ENCODE peak calls at places on chromosomes 11 and 22, in ten cellular contexts. U is T-helper 1 cell; Z is mucosa of gallbladder; P is amygdala; F is hepatocyte; X is CD4-positive, alpha-beta T cell; B is lung; J is T follicular helper cell; A is KBM-7; G is NCI-H1417. M is an unnamed sample.

GRCh38 chr22:32583921-32584335 is 109.3 kb downstream of the FBXO7 start:
- DNase-seq in U (no peak), Z (peak), P (no peak), F (no peak), X (no peak), B (no peak), J (no peak), A (no peak), G (no peak), M (no peak)

GRCh38 chr11:111565111-111565720 is 24.7 kb downstream of the LAYN start:
- DNase-seq in U (peak), Z (peak), P (no peak), F (peak), X (peak), B (peak), J (peak), A (peak), G (peak), M (peak)

GRCh38 chr11:69303427-69303826 is 9.5 kb downstream of the MYEOV start:
- DNase-seq in U (no peak), Z (no peak), P (no peak), F (no peak), X (no peak), B (no peak), J (no peak), A (no peak), G (no peak), M (no peak)

GRCh38 chr22:43796567-43796966 is 15.5 kb downstream of the EFCAB6 start:
- DNase-seq in U (no peak), Z (no peak), P (no peak), F (peak), X (no peak), B (no peak), J (no peak), A (peak), G (no peak), M (no peak)

GRCh38 chr22:37483594-37484114 is 2.5 kb downstream of the MFNG start:
- DNase-seq in U (no peak), Z (no peak), P (no peak), F (no peak), X (no peak), B (no peak), J (no peak), A (peak), G (peak), M (no peak)

GRCh38 chr11:132911186-132911585 is 621.1 kb downstream of the OPCML start:
- DNase-seq in U (no peak), Z (peak), P (no peak), F (peak), X (no peak), B (no peak), J (no peak), A (no peak), G (no peak), M (no peak)

GRCh38 chr11:33997473-33998347 is 53.8 kb upstream of the CAPRIN1 start:
- DNase-seq in U (no peak), Z (no peak), P (no peak), F (no peak), X (no peak), B (no peak), J (no peak), A (no peak), G (peak), M (no peak)

GRCh38 chr22:39253427-39254070 is 8.8 kb upstream of the PDGFB start:
- DNase-seq in U (peak), Z (peak), P (no peak), F (peak), X (no peak), B (no peak), J (no peak), A (no peak), G (peak), M (peak)

GRCh38 chr22:20217563-20217962 is 50.6 kb downstream of the RTN4R start:
- DNase-seq in U (no peak), Z (no peak), P (no peak), F (no peak), X (no peak), B (no peak), J (no peak), A (no peak), G (no peak), M (no peak)

GRCh38 chr22:23984430-23984829 is 4.5 kb downstream of the GSTT2 start:
- DNase-seq in U (peak), Z (peak), P (no peak), F (no peak), X (no peak), B (peak), J (peak), A (peak), G (no peak), M (no peak)

GRCh38 chr11:19929655-19930054 is 217.0 kb downstream of the NAV2 start:
- DNase-seq in U (no peak), Z (no peak), P (no peak), F (no peak), X (no peak), B (no peak), J (no peak), A (no peak), G (no peak), M (no peak)

GRCh38 chr11:107271425-107271824 is 186.2 kb downstream of the CWF19L2 start:
- DNase-seq in U (no peak), Z (no peak), P (no peak), F (no peak), X (no peak), B (no peak), J (no peak), A (no peak), G (no peak), M (no peak)

GRCh38 chr11:1226981-1227550 is 4.2 kb downstream of the MUC5B start:
- DNase-seq in U (no peak), Z (no peak), P (no peak), F (no peak), X (no peak), B (no peak), J (no peak), A (no peak), G (no peak), M (no peak)

GRCh38 chr11:7637447-7638157 is 35.7 kb downstream of the CYB5R2 start:
- DNase-seq in U (no peak), Z (peak), P (no peak), F (no peak), X (no peak), B (no peak), J (no peak), A (no peak), G (no peak), M (no peak)

GRCh38 chr11:8285228-8285627 is 21.6 kb upstream of the LMO1 start:
- DNase-seq in U (no peak), Z (no peak), P (no peak), F (no peak), X (no peak), B (no peak), J (no peak), A (no peak), G (no peak), M (no peak)

GRCh38 chr11:121829159-121829643 is 286.8 kb downstream of the BLID start:
- DNase-seq in U (peak), Z (no peak), P (no peak), F (peak), X (no peak), B (no peak), J (no peak), A (no peak), G (no peak), M (peak)

GRCh38 chr11:28010001-28010400 is 98.0 kb downstream of the KIF18A start:
- DNase-seq in U (no peak), Z (no peak), P (no peak), F (no peak), X (no peak), B (no peak), J (no peak), A (no peak), G (no peak), M (no peak)

GRCh38 chr11:94477644-94478043 is 16.0 kb downstream of the MRE11 start:
- DNase-seq in U (no peak), Z (no peak), P (no peak), F (no peak), X (no peak), B (no peak), J (no peak), A (no peak), G (no peak), M (no peak)

GRCh38 chr11:83223457-83223856 is 29.9 kb downstream of the ANKRD42 start:
- DNase-seq in U (no peak), Z (no peak), P (no peak), F (no peak), X (no peak), B (no peak), J (no peak), A (no peak), G (no peak), M (no peak)

GRCh38 chr11:2862950-2863618 is 22.5 kb downstream of the CDKN1C start:
- DNase-seq in U (no peak), Z (no peak), P (no peak), F (no peak), X (no peak), B (no peak), J (no peak), A (no peak), G (no peak), M (no peak)

GRCh38 chr11:8060146-8060719 is 20.8 kb upstream of the TUB start:
- DNase-seq in U (no peak), Z (peak), P (no peak), F (no peak), X (no peak), B (no peak), J (no peak), A (no peak), G (no peak), M (no peak)

GRCh38 chr11:1358286-1358685 is 31.4 kb upstream of the BRSK2 start:
- DNase-seq in U (no peak), Z (peak), P (no peak), F (peak), X (no peak), B (no peak), J (no peak), A (no peak), G (no peak), M (no peak)

GRCh38 chr22:43312608-43313007 is 30.6 kb downstream of the SCUBE1 start:
- DNase-seq in U (no peak), Z (no peak), P (no peak), F (no peak), X (no peak), B (no peak), J (no peak), A (no peak), G (no peak), M (no peak)

GRCh38 chr22:47372596-47373385 is 610.3 kb downstream of the TBC1D22A start:
- DNase-seq in U (no peak), Z (no peak), P (no peak), F (no peak), X (no peak), B (no peak), J (no peak), A (no peak), G (no peak), M (no peak)

GRCh38 chr11:113289341-113290187 is 24.8 kb upstream of the TTC12 start:
- DNase-seq in U (peak), Z (peak), P (peak), F (peak), X (peak), B (peak), J (peak), A (peak), G (peak), M (no peak)

GRCh38 chr11:46049325-46049860 is 71.9 kb downstream of the PHF21A start:
- DNase-seq in U (no peak), Z (no peak), P (no peak), F (no peak), X (no peak), B (no peak), J (no peak), A (peak), G (peak), M (no peak)

GRCh38 chr11:3074912-3075589 is 17.8 kb upstream of the CARS1 start:
- DNase-seq in U (no peak), Z (no peak), P (no peak), F (no peak), X (no peak), B (no peak), J (no peak), A (no peak), G (peak), M (no peak)

GRCh38 chr11:7548659-7549283 is 35.0 kb downstream of the PPFIBP2 start:
- DNase-seq in U (peak), Z (no peak), P (no peak), F (peak), X (no peak), B (no peak), J (no peak), A (peak), G (no peak), M (no peak)

GRCh38 chr11:19499999-19500398 is 212.6 kb upstream of the NAV2 start:
- DNase-seq in U (no peak), Z (no peak), P (no peak), F (no peak), X (no peak), B (no peak), J (no peak), A (no peak), G (no peak), M (no peak)